ENCODE peak calls at places on chromosomes 1 and 21, in six cellular contexts. Q, J, F, T, W and U are unnamed samples.

GRCh38 chr1:94543003-94543402 is 1.4 kb upstream of the F3 start:
- DNase-seq in Q (peak; percentile 69), J (no peak), F (no peak), T (no peak), W (peak; percentile 69), U (no peak)

GRCh38 chr1:14486401-14487110 is 111.9 kb upstream of the KAZN start:
- DNase-seq in Q (peak; percentile 69), J (no peak), F (no peak), T (no peak), W (peak; percentile 21), U (no peak)

GRCh38 chr21:33668180-33668579 is 25.9 kb downstream of the ITSN1 start:
- DNase-seq in Q (peak; percentile 29), J (no peak), F (no peak), T (no peak), W (peak; percentile 35), U (no peak)

GRCh38 chr1:47968489-47968888 is 28.7 kb downstream of the TRABD2B start:
- DNase-seq in Q (no peak), J (no peak), F (no peak), T (no peak), W (no peak), U (no peak)

GRCh38 chr1:162422662-162423375 is 10.9 kb upstream of the SH2D1B start:
- DNase-seq in Q (no peak), J (no peak), F (no peak), T (no peak), W (no peak), U (no peak)

GRCh38 chr21:16420086-16420724 is 690.4 kb downstream of the USP25 start:
- DNase-seq in Q (peak; percentile 18), J (no peak), F (no peak), T (no peak), W (peak; percentile 83), U (no peak)

GRCh38 chr1:226649780-226650179 is 89.3 kb downstream of the ITPKB start:
- DNase-seq in Q (peak; percentile 43), J (no peak), F (no peak), T (peak; percentile 65), W (peak; percentile 38), U (no peak)

GRCh38 chr1:27887215-27888035 is 15.1 kb downstream of the THEMIS2 start:
- DNase-seq in Q (no peak), J (no peak), F (no peak), T (no peak), W (no peak), U (no peak)

GRCh38 chr21:43864313-43864805 is 664 bp upstream of the AGPAT3 start:
- DNase-seq in Q (peak; percentile 16), J (no peak), F (peak; percentile 47), T (peak; percentile 84), W (peak; percentile 9), U (no peak)

GRCh38 chr1:156115514-156116374 is 1.2 kb downstream of the LMNA start:
- DNase-seq in Q (peak; percentile 65), J (no peak), F (peak; percentile 55), T (peak; percentile 81), W (peak; percentile 66), U (no peak)

GRCh38 chr1:26290416-26291261 is 10.8 kb downstream of the SH3BGRL3 start:
- DNase-seq in Q (no peak), J (no peak), F (no peak), T (peak; percentile 41), W (no peak), U (peak; percentile 85)

GRCh38 chr1:208270679-208271111 is 26.5 kb upstream of the PLXNA2 start:
- DNase-seq in Q (no peak), J (no peak), F (peak; percentile 60), T (peak; percentile 52), W (no peak), U (no peak)

GRCh38 chr1:214548988-214549387 is 2.4 kb downstream of the PTPN14 start:
- DNase-seq in Q (peak; percentile 63), J (no peak), F (peak; percentile 3), T (no peak), W (peak; percentile 63), U (no peak)

GRCh38 chr1:227127891-227128290 is 187.8 kb downstream of the COQ8A start:
- DNase-seq in Q (no peak), J (no peak), F (no peak), T (no peak), W (no peak), U (no peak)

GRCh38 chr1:225470691-225471452 is 43.0 kb upstream of the LBR start:
- DNase-seq in Q (no peak), J (peak; percentile 65), F (no peak), T (no peak), W (no peak), U (peak; percentile 17)

GRCh38 chr1:117017648-117018047 is 16.1 kb downstream of the CD101 start:
- DNase-seq in Q (no peak), J (no peak), F (no peak), T (no peak), W (no peak), U (no peak)

GRCh38 chr21:44930543-44930981 is 9.3 kb upstream of the SLX9 start:
- DNase-seq in Q (no peak), J (no peak), F (no peak), T (no peak), W (peak; percentile 49), U (no peak)

GRCh38 chr1:234503193-234504050 is 24.4 kb upstream of the TARBP1 start:
- DNase-seq in Q (peak; percentile 44), J (no peak), F (no peak), T (no peak), W (peak; percentile 29), U (no peak)

GRCh38 chr1:63882048-63882704 is 108.4 kb downstream of the ROR1 start:
- DNase-seq in Q (peak; percentile 47), J (no peak), F (no peak), T (no peak), W (no peak), U (no peak)

GRCh38 chr1:68363346-68363745 is 86.4 kb downstream of the RPE65 start:
- DNase-seq in Q (no peak), J (no peak), F (no peak), T (no peak), W (peak; percentile 35), U (no peak)

GRCh38 chr1:226664413-226665101 is 74.5 kb downstream of the ITPKB start:
- DNase-seq in Q (peak; percentile 94), J (peak; percentile 86), F (no peak), T (no peak), W (peak; percentile 91), U (no peak)

GRCh38 chr1:38242506-38242905 is 195.9 kb upstream of the POU3F1 start:
- DNase-seq in Q (no peak), J (no peak), F (no peak), T (no peak), W (no peak), U (no peak)

DNA sequence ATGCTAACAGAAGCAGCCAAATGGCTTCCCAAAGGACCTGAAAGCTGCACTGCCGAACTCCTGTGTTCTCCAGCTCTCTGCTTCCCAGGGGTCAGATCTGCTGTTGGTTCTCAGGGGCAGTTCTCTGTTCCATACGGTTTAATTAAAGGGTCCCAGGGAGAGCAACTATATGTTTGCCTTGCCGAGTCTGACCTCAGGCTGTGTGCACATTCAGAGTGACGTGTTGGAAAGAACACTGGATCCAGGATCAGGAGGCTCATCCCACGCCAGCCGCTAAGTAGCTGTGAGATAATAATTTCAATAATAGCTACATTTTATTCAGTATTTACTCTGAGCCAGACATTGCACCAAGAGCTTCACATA is 23.4 kb downstream of the NENF start:
- DNase-seq in Q (no peak), J (no peak), F (no peak), T (no peak), W (peak; percentile 49), U (no peak)
- TF ChIP-seq CTCF in Q (no peak), J (no peak), F (no peak), T (no peak), W (no peak), U (peak; percentile 67)

GRCh38 chr1:181497870-181498269 is 14.6 kb downstream of the CACNA1E start:
- DNase-seq in Q (no peak), J (no peak), F (no peak), T (peak; percentile 30), W (no peak), U (no peak)
- TF ChIP-seq CTCF in Q (no peak), J (no peak), F (no peak), T (peak; percentile 37), W (no peak), U (peak; percentile 26)

DNA sequence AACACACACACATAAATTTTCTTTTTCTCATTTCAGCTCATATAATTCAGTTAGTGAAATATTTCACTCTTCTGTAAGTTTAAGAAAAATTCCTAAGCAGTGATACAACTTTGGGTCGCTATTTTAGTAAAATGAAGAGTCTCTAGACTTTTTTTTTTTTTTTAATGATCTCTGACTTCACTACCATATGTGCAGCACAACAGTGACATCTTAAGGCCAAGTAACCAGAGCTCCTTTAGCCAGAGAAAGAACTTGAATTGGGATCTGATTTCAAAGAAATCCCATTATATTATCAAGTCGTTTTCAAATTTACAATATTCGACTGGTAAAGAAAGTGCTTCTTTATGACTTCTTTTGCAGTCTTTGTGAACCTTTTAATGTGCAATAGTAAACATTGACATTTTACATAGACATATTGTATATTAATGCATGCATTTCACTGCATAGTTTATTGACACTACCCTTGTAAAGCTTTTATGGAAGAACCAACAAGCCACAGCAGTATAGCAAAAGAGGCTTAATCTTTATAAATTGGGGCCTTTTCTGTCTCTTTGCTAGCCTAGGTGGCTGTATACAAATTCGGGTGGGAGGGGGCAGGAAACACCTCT is 62.2 kb downstream of the LRRC40 start:
- DNase-seq in Q (peak; percentile 75), J (no peak), F (no peak), T (peak; percentile 30), W (peak; percentile 72), U (no peak)
- TF ChIP-seq CTCF in Q (peak; percentile 55), J (no peak), F (peak; percentile 25), T (peak; percentile 45), W (peak; percentile 29), U (no peak)

DNA sequence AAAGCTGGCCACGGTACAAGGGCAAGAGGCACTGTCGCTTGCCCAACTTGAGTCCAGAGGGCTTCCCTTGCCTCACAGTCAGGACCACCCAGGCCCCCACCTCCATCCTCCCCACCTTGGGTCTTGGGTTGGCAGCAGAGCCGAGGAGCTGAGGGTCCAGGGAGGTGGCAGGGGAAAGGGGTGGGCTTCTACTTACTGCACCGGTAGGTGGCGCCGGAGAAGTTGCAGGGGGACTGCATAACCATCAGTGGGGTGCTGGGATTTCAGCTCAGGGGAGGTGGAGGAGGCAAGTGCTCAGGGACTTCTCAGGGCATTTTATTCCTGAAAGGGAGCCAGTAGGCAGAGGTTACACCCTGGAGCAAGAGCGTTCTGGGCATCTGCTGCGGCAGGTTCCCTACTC is 44.0 kb downstream of the TRIM62 start:
- DNase-seq in Q (peak; percentile 27), J (no peak), F (peak; percentile 87), T (peak; percentile 91), W (peak; percentile 33), U (no peak)
- TF ChIP-seq CTCF in Q (peak; percentile 49), J (peak; percentile 22), F (peak; percentile 76), T (peak; percentile 93), W (peak; percentile 68), U (peak; percentile 37)

DNA sequence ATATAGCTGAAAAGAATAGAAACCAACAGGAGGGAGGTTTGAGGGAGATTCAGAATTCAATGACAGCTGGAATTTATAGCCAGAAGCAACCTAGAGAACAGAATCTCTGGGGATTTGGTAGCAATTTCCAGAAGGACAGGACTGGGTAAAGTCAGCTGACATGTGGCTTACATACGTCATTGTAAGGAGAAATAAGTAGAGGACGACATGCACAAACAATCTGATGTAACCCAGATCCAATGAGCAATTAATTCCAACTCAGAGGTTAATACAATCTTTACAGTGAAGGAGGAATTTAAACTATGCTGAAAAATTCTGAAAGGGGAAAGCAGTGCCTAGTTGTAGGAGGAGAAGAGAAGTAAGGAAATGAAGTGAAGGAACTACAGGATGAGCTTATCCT is 383.9 kb downstream of the PTBP2 start:
- DNase-seq in Q (peak; percentile 15), J (no peak), F (no peak), T (no peak), W (peak; percentile 25), U (no peak)
- TF ChIP-seq CTCF in Q (no peak), J (no peak), F (no peak), T (no peak), W (no peak), U (no peak)

GRCh38 chr1:12059722-12060464 is 3.2 kb upstream of the TNFRSF8 start:
- DNase-seq in Q (no peak), J (no peak), F (no peak), T (no peak), W (no peak), U (no peak)
- TF ChIP-seq CTCF in Q (no peak), J (no peak), F (no peak), T (no peak), W (no peak), U (no peak)